ENCODE peak calls at places on chromosomes 5 and 9, in seven cellular contexts. G is effector memory CD4-positive, alpha-beta T cell; E is AG08396; A is frontal cortex; U is NAMALWA; T is AG04450; W is hippocampal formation. K is an unnamed sample.

GRCh38 chr9:109118802-109119438 is 827 bp downstream of the TMEM245 start:
- DNase-seq in G (no peak), E (peak), A (no peak), U (peak), T (no peak), W (no peak), K (no peak)

GRCh38 chr5:15574806-15575205 is 74.8 kb downstream of the FBXL7 start:
- DNase-seq in G (no peak), E (no peak), A (no peak), U (no peak), T (no peak), W (no peak), K (no peak)

GRCh38 chr9:69121155-69122085 is 52.7 kb upstream of the TJP2 start:
- DNase-seq in G (no peak), E (peak), A (peak), U (peak), T (no peak), W (peak), K (peak)

GRCh38 chr9:95048225-95049087 is 269.1 kb downstream of the FANCC start:
- DNase-seq in G (peak), E (peak), A (peak), U (peak), T (no peak), W (peak), K (peak)

GRCh38 chr5:56066931-56067450 is 72.2 kb upstream of the IL6ST start:
- DNase-seq in G (no peak), E (no peak), A (no peak), U (no peak), T (no peak), W (no peak), K (no peak)

GRCh38 chr5:175012267-175012666 is 287.9 kb downstream of the MSX2 start:
- DNase-seq in G (no peak), E (no peak), A (no peak), U (no peak), T (no peak), W (no peak), K (no peak)

GRCh38 chr9:18478517-18479361 is 4.8 kb downstream of the ADAMTSL1 start:
- DNase-seq in G (no peak), E (no peak), A (no peak), U (no peak), T (no peak), W (peak), K (peak)

GRCh38 chr5:72523960-72524582 is 16.9 kb upstream of the ZNF366 start:
- DNase-seq in G (no peak), E (peak), A (no peak), U (peak), T (peak), W (no peak), K (peak)

GRCh38 chr5:55096860-55097259 is 5.6 kb upstream of the GZMA start:
- DNase-seq in G (no peak), E (no peak), A (no peak), U (no peak), T (no peak), W (no peak), K (no peak)

GRCh38 chr5:137051165-137051564 is 448.0 kb downstream of the SPOCK1 start:
- DNase-seq in G (no peak), E (peak), A (no peak), U (no peak), T (no peak), W (no peak), K (no peak)

K was measured in HTR-8/SVneo.